ENCODE peak calls at places on chromosomes 1 and 21, in six cellular contexts. One of them, this sample, is unnamed.

GRCh38 chr1:233277637-233278413 is 17.7 kb downstream of the PCNX2 start:
- DNase-seq in brain microvascular endothelial cell: no peak
- DNase-seq in fibroblast of lung: no peak
- DNase-seq in Peyer's patch: no peak
- DNase-seq in IMR-90: no peak
- DNase-seq in HCT116: no peak
- DNase-seq in this sample: no peak

GRCh38 chr1:195294911-195295310 is 1313.3 kb downstream of the KCNT2 start:
- DNase-seq in HCT116: no peak
- DNase-seq in IMR-90: no peak
- DNase-seq in fibroblast of lung: no peak
- DNase-seq in Peyer's patch: no peak
- DNase-seq in brain microvascular endothelial cell: no peak
- DNase-seq in this sample: no peak

GRCh38 chr1:37862330-37862729 is 2.9 kb upstream of the MTF1 start:
- DNase-seq in HCT116: no peak
- DNase-seq in Peyer's patch: no peak
- DNase-seq in fibroblast of lung: no peak
- DNase-seq in brain microvascular endothelial cell: no peak
- DNase-seq in IMR-90: no peak
- DNase-seq in this sample: no peak

GRCh38 chr1:27116210-27116609 is 38.7 kb downstream of the SLC9A1 start:
- DNase-seq in fibroblast of lung: no peak
- DNase-seq in brain microvascular endothelial cell: no peak
- DNase-seq in HCT116: no peak
- DNase-seq in Peyer's patch: no peak
- DNase-seq in IMR-90: no peak
- DNase-seq in this sample: no peak

GRCh38 chr1:193486671-193487229 is 300.3 kb upstream of the B3GALT2 start:
- DNase-seq in Peyer's patch: no peak
- DNase-seq in HCT116: no peak
- DNase-seq in fibroblast of lung: no peak
- DNase-seq in brain microvascular endothelial cell: peak; percentile 1
- DNase-seq in IMR-90: peak; percentile 47
- DNase-seq in this sample: no peak

GRCh38 chr1:55049914-55050278 is 10.5 kb downstream of the PCSK9 start:
- DNase-seq in HCT116: no peak
- DNase-seq in Peyer's patch: peak; percentile 45
- DNase-seq in IMR-90: peak; percentile 58
- DNase-seq in fibroblast of lung: peak; percentile 51
- DNase-seq in brain microvascular endothelial cell: peak; percentile 57
- DNase-seq in this sample: no peak

GRCh38 chr1:41802532-41803501 is 115.9 kb downstream of the HIVEP3 start:
- DNase-seq in Peyer's patch: no peak
- DNase-seq in fibroblast of lung: no peak
- DNase-seq in IMR-90: no peak
- DNase-seq in brain microvascular endothelial cell: no peak
- DNase-seq in HCT116: no peak
- DNase-seq in this sample: no peak

GRCh38 chr1:14323665-14324630 is 274.5 kb upstream of the KAZN start:
- DNase-seq in IMR-90: no peak
- DNase-seq in fibroblast of lung: no peak
- DNase-seq in brain microvascular endothelial cell: no peak
- DNase-seq in HCT116: no peak
- DNase-seq in Peyer's patch: no peak
- DNase-seq in this sample: no peak

GRCh38 chr1:155717041-155717440 is 28.1 kb downstream of the DAP3 start:
- DNase-seq in brain microvascular endothelial cell: no peak
- DNase-seq in Peyer's patch: no peak
- DNase-seq in fibroblast of lung: no peak
- DNase-seq in HCT116: no peak
- DNase-seq in IMR-90: no peak
- DNase-seq in this sample: no peak

GRCh38 chr1:121443131-121443530 is 258.4 kb downstream of the SRGAP2C start:
- DNase-seq in HCT116: no peak
- DNase-seq in Peyer's patch: no peak
- DNase-seq in brain microvascular endothelial cell: no peak
- DNase-seq in fibroblast of lung: peak; percentile 1
- DNase-seq in IMR-90: peak; percentile 7
- DNase-seq in this sample: peak; percentile 14

GRCh38 chr1:17287377-17287776 is 20.6 kb upstream of the PADI4 start:
- DNase-seq in HCT116: no peak
- DNase-seq in fibroblast of lung: peak; percentile 61
- DNase-seq in brain microvascular endothelial cell: peak; percentile 61
- DNase-seq in Peyer's patch: peak; percentile 23
- DNase-seq in IMR-90: peak; percentile 73
- DNase-seq in this sample: peak; percentile 55

GRCh38 chr1:180428782-180429695 is 73.3 kb downstream of the ACBD6 start:
- DNase-seq in Peyer's patch: no peak
- DNase-seq in fibroblast of lung: no peak
- DNase-seq in brain microvascular endothelial cell: no peak
- DNase-seq in IMR-90: no peak
- DNase-seq in HCT116: no peak
- DNase-seq in this sample: no peak

GRCh38 chr1:109886827-109887226 is 23.8 kb upstream of the CSF1 start:
- DNase-seq in brain microvascular endothelial cell: no peak
- DNase-seq in Peyer's patch: no peak
- DNase-seq in fibroblast of lung: no peak
- DNase-seq in IMR-90: no peak
- DNase-seq in HCT116: no peak
- DNase-seq in this sample: no peak

GRCh38 chr1:191026828-191027227 is 549.2 kb upstream of the BRINP3 start:
- DNase-seq in Peyer's patch: no peak
- DNase-seq in HCT116: no peak
- DNase-seq in fibroblast of lung: no peak
- DNase-seq in brain microvascular endothelial cell: no peak
- DNase-seq in IMR-90: no peak
- DNase-seq in this sample: no peak

GRCh38 chr1:167237000-167237399 is 16.3 kb downstream of the POU2F1 start:
- DNase-seq in Peyer's patch: no peak
- DNase-seq in HCT116: no peak
- DNase-seq in fibroblast of lung: no peak
- DNase-seq in IMR-90: no peak
- DNase-seq in brain microvascular endothelial cell: no peak
- DNase-seq in this sample: no peak

GRCh38 chr21:45316871-45317400 is 29.2 kb upstream of the POFUT2 start:
- DNase-seq in fibroblast of lung: no peak
- DNase-seq in Peyer's patch: no peak
- DNase-seq in IMR-90: no peak
- DNase-seq in HCT116: no peak
- DNase-seq in brain microvascular endothelial cell: no peak
- DNase-seq in this sample: no peak

GRCh38 chr21:29092102-29092959 is 18.9 kb upstream of the CCT8 start:
- DNase-seq in Peyer's patch: no peak
- DNase-seq in IMR-90: peak; percentile 73
- DNase-seq in fibroblast of lung: peak; percentile 65
- DNase-seq in brain microvascular endothelial cell: peak; percentile 78
- DNase-seq in HCT116: no peak
- DNase-seq in this sample: no peak

GRCh38 chr1:8915446-8915845 is 30.2 kb upstream of the CA6 start:
- DNase-seq in fibroblast of lung: no peak
- DNase-seq in IMR-90: no peak
- DNase-seq in HCT116: no peak
- DNase-seq in Peyer's patch: no peak
- DNase-seq in brain microvascular endothelial cell: no peak
- DNase-seq in this sample: no peak

GRCh38 chr1:27940297-27940696 is 5.5 kb downstream of the SMPDL3B start:
- DNase-seq in HCT116: no peak
- DNase-seq in brain microvascular endothelial cell: peak; percentile 22
- DNase-seq in IMR-90: no peak
- DNase-seq in Peyer's patch: no peak
- DNase-seq in fibroblast of lung: peak; percentile 31
- DNase-seq in this sample: no peak

GRCh38 chr1:113072757-113073456 is at the start of gene LRIG2:
- DNase-seq in brain microvascular endothelial cell: peak; percentile 98
- DNase-seq in fibroblast of lung: peak; percentile 98
- DNase-seq in IMR-90: peak; percentile 97
- DNase-seq in Peyer's patch: peak; percentile 99
- DNase-seq in HCT116: peak; percentile 97
- DNase-seq in this sample: peak; percentile 90

GRCh38 chr1:113073457-113073950 is 506 bp downstream of the LRIG2 start:
- DNase-seq in Peyer's patch: no peak
- DNase-seq in brain microvascular endothelial cell: peak; percentile 51
- DNase-seq in IMR-90: peak; percentile 61
- DNase-seq in HCT116: no peak
- DNase-seq in fibroblast of lung: peak; percentile 62
- DNase-seq in this sample: no peak

GRCh38 chr1:113074237-113074636 is 1.2 kb downstream of the LRIG2 start:
- DNase-seq in fibroblast of lung: no peak
- DNase-seq in IMR-90: no peak
- DNase-seq in brain microvascular endothelial cell: no peak
- DNase-seq in HCT116: no peak
- DNase-seq in Peyer's patch: no peak
- DNase-seq in this sample: no peak

DNA sequence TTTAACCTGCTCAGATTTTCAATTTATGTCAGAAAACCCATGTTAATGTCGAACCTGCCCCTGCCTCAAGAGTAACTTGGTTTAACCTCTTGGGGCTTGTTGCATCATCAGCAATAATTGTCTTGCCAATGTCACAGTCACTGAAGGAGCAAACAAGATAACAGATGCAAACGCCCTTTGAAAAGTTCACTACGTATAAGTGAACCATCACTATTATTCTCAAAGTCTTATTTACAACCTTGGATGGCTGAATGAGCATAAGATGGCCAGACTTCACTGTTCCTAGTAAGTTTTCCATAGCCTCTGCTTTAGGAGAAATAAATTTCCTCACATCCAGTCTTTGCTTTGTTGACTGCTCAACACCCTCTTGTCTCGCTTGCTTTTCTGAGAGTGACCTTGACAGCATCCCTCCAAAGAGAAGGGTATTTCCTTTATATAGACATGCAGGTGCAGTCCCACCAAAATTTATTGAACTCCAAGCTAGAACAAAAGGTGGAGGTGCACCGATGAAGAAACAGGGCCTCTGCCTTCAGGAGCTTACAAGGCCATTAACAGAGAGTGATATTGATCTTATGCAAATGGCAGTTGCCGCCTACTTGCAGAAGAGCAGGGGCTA is 749 bp upstream of the LRIG2 start:
- DNase-seq in brain microvascular endothelial cell: no peak
- DNase-seq in HCT116: no peak
- DNase-seq in Peyer's patch: no peak
- DNase-seq in IMR-90: no peak
- DNase-seq in fibroblast of lung: no peak
- DNase-seq in this sample: no peak
- TF ChIP-seq CTCF in brain microvascular endothelial cell: no peak
- TF ChIP-seq CTCF in HCT116: no peak
- TF ChIP-seq CTCF in Peyer's patch: no peak
- TF ChIP-seq CTCF in IMR-90: no peak
- TF ChIP-seq CTCF in fibroblast of lung: no peak
- TF ChIP-seq CTCF in this sample: no peak

GRCh38 chr21:31543191-31543590 is 116.3 kb upstream of the SOD1 start:
- DNase-seq in Peyer's patch: no peak
- DNase-seq in IMR-90: peak; percentile 86
- DNase-seq in HCT116: no peak
- DNase-seq in fibroblast of lung: peak; percentile 95
- DNase-seq in brain microvascular endothelial cell: no peak
- DNase-seq in this sample: no peak
- H3K4me3 ChIP-seq in Peyer's patch: no peak overlapping the region
- H3K4me3 ChIP-seq in IMR-90: no peak overlapping the region
- H3K4me3 ChIP-seq in HCT116: no peak overlapping the region
- H3K4me3 ChIP-seq in fibroblast of lung: no peak overlapping the region
- H3K4me3 ChIP-seq in brain microvascular endothelial cell: no peak overlapping the region
- H3K4me3 ChIP-seq in this sample: no peak overlapping the region

DNA sequence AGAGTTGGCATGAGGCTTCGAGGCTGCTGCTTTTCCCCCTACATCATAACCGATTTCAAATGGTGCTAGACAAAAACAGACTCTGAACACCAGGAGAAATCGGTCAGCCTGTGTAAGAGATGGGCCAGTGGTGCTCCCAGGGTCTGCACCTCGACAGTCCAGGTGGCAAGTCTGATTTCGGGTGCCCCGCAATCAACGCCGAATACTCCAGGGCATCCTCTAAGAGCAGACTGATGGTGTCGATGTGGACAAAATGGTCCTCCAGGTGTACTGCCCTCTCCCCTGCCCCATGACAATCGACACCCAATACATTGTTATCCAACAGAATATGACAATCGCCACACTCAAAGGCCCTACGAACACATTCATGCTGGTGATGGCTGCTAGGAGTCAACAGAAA is 50.0 kb downstream of the CD46 start:
- DNase-seq in HCT116: no peak
- DNase-seq in Peyer's patch: no peak
- DNase-seq in brain microvascular endothelial cell: no peak
- DNase-seq in IMR-90: no peak
- DNase-seq in fibroblast of lung: no peak
- DNase-seq in this sample: no peak
- H3K36me3 ChIP-seq in HCT116: peaks cover 3% of the 10 kb centered on the region
- H3K36me3 ChIP-seq in Peyer's patch: no peaks in the 10 kb centered on the region
- H3K36me3 ChIP-seq in brain microvascular endothelial cell: no peaks in the 10 kb centered on the region
- H3K36me3 ChIP-seq in IMR-90: peaks cover 12% of the 10 kb centered on the region
- H3K36me3 ChIP-seq in fibroblast of lung: peaks cover 12% of the 10 kb centered on the region
- H3K36me3 ChIP-seq in this sample: peaks cover 17% of the 10 kb centered on the region

GRCh38 chr1:161900155-161900554 is 123.5 kb downstream of the OLFML2B start:
- DNase-seq in HCT116: no peak
- DNase-seq in brain microvascular endothelial cell: no peak
- DNase-seq in IMR-90: no peak
- DNase-seq in Peyer's patch: no peak
- DNase-seq in fibroblast of lung: no peak
- DNase-seq in this sample: no peak
- TF ChIP-seq CTCF in HCT116: no peak
- TF ChIP-seq CTCF in brain microvascular endothelial cell: no peak
- TF ChIP-seq CTCF in IMR-90: no peak
- TF ChIP-seq CTCF in Peyer's patch: no peak
- TF ChIP-seq CTCF in fibroblast of lung: no peak
- TF ChIP-seq CTCF in this sample: no peak

DNA sequence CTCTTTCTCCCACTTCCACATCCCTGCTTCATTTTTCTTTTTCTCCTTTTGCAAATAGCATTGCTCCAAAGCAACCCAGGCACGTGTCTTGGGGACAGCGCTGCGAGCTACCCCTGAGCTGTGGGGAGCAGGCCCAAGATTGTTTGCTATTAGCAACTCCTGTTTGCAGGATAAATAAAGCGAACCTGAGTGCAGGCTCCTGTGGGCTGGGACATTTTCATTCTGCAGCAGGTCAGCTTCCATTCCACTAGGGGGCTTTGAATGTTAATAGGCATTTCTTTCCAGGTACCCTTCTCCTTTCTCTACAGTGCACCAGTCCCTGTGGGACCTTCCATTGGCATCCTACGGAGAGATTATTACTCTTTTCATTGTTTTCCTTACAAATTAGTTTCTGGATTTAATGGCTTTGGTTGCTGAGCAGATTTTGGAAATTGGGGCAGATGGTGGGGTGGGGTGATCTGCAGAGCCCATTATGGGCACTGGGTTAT is 54.0 kb downstream of the OLFML3 start:
- DNase-seq in brain microvascular endothelial cell: no peak
- DNase-seq in fibroblast of lung: no peak
- DNase-seq in HCT116: peak; percentile 15
- DNase-seq in Peyer's patch: no peak
- DNase-seq in IMR-90: no peak
- DNase-seq in this sample: no peak
- H3K4me3 ChIP-seq in brain microvascular endothelial cell: no peak overlapping the region
- H3K4me3 ChIP-seq in fibroblast of lung: no peak overlapping the region
- H3K4me3 ChIP-seq in HCT116: no peak overlapping the region
- H3K4me3 ChIP-seq in Peyer's patch: no peak overlapping the region
- H3K4me3 ChIP-seq in IMR-90: no peak overlapping the region
- H3K4me3 ChIP-seq in this sample: no peak overlapping the region